ENCODE peak calls at places on chromosomes 3 and 15, in ten cellular contexts. One of them, this sample, is unnamed.

GRCh38 chr3:156395961-156396700 is 158.8 kb downstream of the SSR3 start:
- DNase-seq in stomach: no peak
- DNase-seq in IMR-90: no peak
- DNase-seq in heart left ventricle: no peak
- DNase-seq in right cardiac atrium: no peak
- DNase-seq in CD4-positive, alpha-beta T cell: no peak
- DNase-seq in PC-3: no peak
- DNase-seq in ascending aorta: no peak
- DNase-seq in naive thymus-derived CD4-positive, alpha-beta T cell: no peak
- DNase-seq in transverse colon: no peak
- DNase-seq in this sample: no peak

GRCh38 chr3:23686535-23686934 is 119.2 kb upstream of the UBE2E1 start:
- DNase-seq in right cardiac atrium: no peak
- DNase-seq in IMR-90: no peak
- DNase-seq in heart left ventricle: no peak
- DNase-seq in transverse colon: no peak
- DNase-seq in CD4-positive, alpha-beta T cell: no peak
- DNase-seq in PC-3: no peak
- DNase-seq in naive thymus-derived CD4-positive, alpha-beta T cell: no peak
- DNase-seq in ascending aorta: no peak
- DNase-seq in stomach: no peak
- DNase-seq in this sample: no peak

GRCh38 chr3:97439373-97439772 is 325.2 kb upstream of the ARL6 start:
- DNase-seq in CD4-positive, alpha-beta T cell: no peak
- DNase-seq in naive thymus-derived CD4-positive, alpha-beta T cell: no peak
- DNase-seq in PC-3: no peak
- DNase-seq in stomach: no peak
- DNase-seq in right cardiac atrium: no peak
- DNase-seq in transverse colon: no peak
- DNase-seq in IMR-90: no peak
- DNase-seq in heart left ventricle: no peak
- DNase-seq in ascending aorta: no peak
- DNase-seq in this sample: no peak

GRCh38 chr15:95468820-95469219 is 861.7 kb upstream of the NR2F2 start:
- DNase-seq in ascending aorta: no peak
- DNase-seq in right cardiac atrium: peak
- DNase-seq in transverse colon: no peak
- DNase-seq in heart left ventricle: no peak
- DNase-seq in PC-3: no peak
- DNase-seq in CD4-positive, alpha-beta T cell: no peak
- DNase-seq in stomach: no peak
- DNase-seq in naive thymus-derived CD4-positive, alpha-beta T cell: no peak
- DNase-seq in IMR-90: no peak
- DNase-seq in this sample: no peak

GRCh38 chr15:74438696-74439316 is 5.0 kb upstream of the SEMA7A start:
- DNase-seq in right cardiac atrium: peak
- DNase-seq in naive thymus-derived CD4-positive, alpha-beta T cell: peak
- DNase-seq in transverse colon: peak
- DNase-seq in PC-3: peak
- DNase-seq in ascending aorta: peak
- DNase-seq in IMR-90: peak
- DNase-seq in CD4-positive, alpha-beta T cell: peak
- DNase-seq in heart left ventricle: peak
- DNase-seq in stomach: peak
- DNase-seq in this sample: peak

GRCh38 chr15:26670116-26670515 is 102.8 kb downstream of the GABRB3 start:
- DNase-seq in CD4-positive, alpha-beta T cell: no peak
- DNase-seq in IMR-90: no peak
- DNase-seq in stomach: no peak
- DNase-seq in PC-3: no peak
- DNase-seq in heart left ventricle: no peak
- DNase-seq in transverse colon: no peak
- DNase-seq in ascending aorta: no peak
- DNase-seq in right cardiac atrium: no peak
- DNase-seq in naive thymus-derived CD4-positive, alpha-beta T cell: no peak
- DNase-seq in this sample: no peak

GRCh38 chr15:35874260-35874905 is 328.4 kb upstream of the DPH6 start:
- DNase-seq in CD4-positive, alpha-beta T cell: no peak
- DNase-seq in PC-3: peak
- DNase-seq in heart left ventricle: no peak
- DNase-seq in stomach: no peak
- DNase-seq in naive thymus-derived CD4-positive, alpha-beta T cell: no peak
- DNase-seq in ascending aorta: no peak
- DNase-seq in IMR-90: peak
- DNase-seq in right cardiac atrium: no peak
- DNase-seq in transverse colon: no peak
- DNase-seq in this sample: peak

GRCh38 chr3:10205461-10206165 is 40.9 kb downstream of the IRAK2 start:
- DNase-seq in CD4-positive, alpha-beta T cell: no peak
- DNase-seq in naive thymus-derived CD4-positive, alpha-beta T cell: no peak
- DNase-seq in ascending aorta: peak
- DNase-seq in stomach: peak
- DNase-seq in heart left ventricle: no peak
- DNase-seq in PC-3: peak
- DNase-seq in IMR-90: peak
- DNase-seq in transverse colon: no peak
- DNase-seq in right cardiac atrium: peak
- DNase-seq in this sample: peak

GRCh38 chr3:14803981-14804834 is 14.6 kb upstream of the FGD5 start:
- DNase-seq in transverse colon: no peak
- DNase-seq in IMR-90: no peak
- DNase-seq in stomach: no peak
- DNase-seq in naive thymus-derived CD4-positive, alpha-beta T cell: no peak
- DNase-seq in PC-3: no peak
- DNase-seq in right cardiac atrium: peak
- DNase-seq in heart left ventricle: peak
- DNase-seq in CD4-positive, alpha-beta T cell: no peak
- DNase-seq in ascending aorta: no peak
- DNase-seq in this sample: no peak

GRCh38 chr3:14801031-14801430 is 17.7 kb upstream of the FGD5 start:
- DNase-seq in stomach: no peak
- DNase-seq in naive thymus-derived CD4-positive, alpha-beta T cell: no peak
- DNase-seq in PC-3: no peak
- DNase-seq in ascending aorta: peak
- DNase-seq in right cardiac atrium: no peak
- DNase-seq in IMR-90: no peak
- DNase-seq in CD4-positive, alpha-beta T cell: peak
- DNase-seq in heart left ventricle: no peak
- DNase-seq in transverse colon: no peak
- DNase-seq in this sample: no peak

GRCh38 chr3:14801668-14802067 is 17.1 kb upstream of the FGD5 start:
- DNase-seq in IMR-90: no peak
- DNase-seq in PC-3: no peak
- DNase-seq in CD4-positive, alpha-beta T cell: no peak
- DNase-seq in transverse colon: no peak
- DNase-seq in stomach: no peak
- DNase-seq in heart left ventricle: no peak
- DNase-seq in naive thymus-derived CD4-positive, alpha-beta T cell: no peak
- DNase-seq in right cardiac atrium: no peak
- DNase-seq in ascending aorta: no peak
- DNase-seq in this sample: no peak

GRCh38 chr3:14803101-14803980 is 15.4 kb upstream of the FGD5 start:
- DNase-seq in PC-3: peak
- DNase-seq in heart left ventricle: peak
- DNase-seq in stomach: peak
- DNase-seq in IMR-90: no peak
- DNase-seq in transverse colon: peak
- DNase-seq in naive thymus-derived CD4-positive, alpha-beta T cell: no peak
- DNase-seq in CD4-positive, alpha-beta T cell: no peak
- DNase-seq in ascending aorta: no peak
- DNase-seq in right cardiac atrium: peak
- DNase-seq in this sample: no peak

DNA sequence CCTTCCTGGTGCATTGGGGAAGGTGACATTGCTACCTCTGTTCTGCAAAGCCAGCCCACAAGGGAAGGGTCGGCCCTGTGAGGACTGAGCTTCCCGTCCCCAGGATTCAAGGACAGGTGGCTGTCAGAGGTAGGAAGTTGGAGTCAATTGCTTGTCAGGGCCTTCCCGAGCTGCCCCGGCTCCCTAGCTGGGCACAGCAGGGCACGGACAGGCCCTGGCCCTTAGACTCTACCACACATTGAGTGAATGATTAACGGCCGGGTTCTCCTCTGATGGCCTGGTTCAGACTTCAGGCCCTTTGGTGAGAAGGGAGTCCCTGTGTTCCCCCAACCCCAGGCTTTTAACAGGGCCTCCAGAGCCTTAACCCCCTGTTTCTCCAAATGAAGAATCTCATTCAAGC is 16.4 kb upstream of the FGD5 start:
- DNase-seq in stomach: no peak
- DNase-seq in ascending aorta: no peak
- DNase-seq in heart left ventricle: no peak
- DNase-seq in PC-3: no peak
- DNase-seq in IMR-90: no peak
- DNase-seq in transverse colon: no peak
- DNase-seq in CD4-positive, alpha-beta T cell: no peak
- DNase-seq in naive thymus-derived CD4-positive, alpha-beta T cell: no peak
- DNase-seq in right cardiac atrium: no peak
- DNase-seq in this sample: no peak
- H3K27ac ChIP-seq in stomach: no peak
- H3K27ac ChIP-seq in ascending aorta: no peak
- H3K27ac ChIP-seq in heart left ventricle: no peak
- H3K27ac ChIP-seq in PC-3: no peak
- H3K27ac ChIP-seq in IMR-90: no peak
- H3K27ac ChIP-seq in transverse colon: no peak
- H3K27ac ChIP-seq in CD4-positive, alpha-beta T cell: no peak
- H3K27ac ChIP-seq in naive thymus-derived CD4-positive, alpha-beta T cell: no peak
- H3K27ac ChIP-seq in right cardiac atrium: no peak
- H3K27ac ChIP-seq in this sample: no peak

DNA sequence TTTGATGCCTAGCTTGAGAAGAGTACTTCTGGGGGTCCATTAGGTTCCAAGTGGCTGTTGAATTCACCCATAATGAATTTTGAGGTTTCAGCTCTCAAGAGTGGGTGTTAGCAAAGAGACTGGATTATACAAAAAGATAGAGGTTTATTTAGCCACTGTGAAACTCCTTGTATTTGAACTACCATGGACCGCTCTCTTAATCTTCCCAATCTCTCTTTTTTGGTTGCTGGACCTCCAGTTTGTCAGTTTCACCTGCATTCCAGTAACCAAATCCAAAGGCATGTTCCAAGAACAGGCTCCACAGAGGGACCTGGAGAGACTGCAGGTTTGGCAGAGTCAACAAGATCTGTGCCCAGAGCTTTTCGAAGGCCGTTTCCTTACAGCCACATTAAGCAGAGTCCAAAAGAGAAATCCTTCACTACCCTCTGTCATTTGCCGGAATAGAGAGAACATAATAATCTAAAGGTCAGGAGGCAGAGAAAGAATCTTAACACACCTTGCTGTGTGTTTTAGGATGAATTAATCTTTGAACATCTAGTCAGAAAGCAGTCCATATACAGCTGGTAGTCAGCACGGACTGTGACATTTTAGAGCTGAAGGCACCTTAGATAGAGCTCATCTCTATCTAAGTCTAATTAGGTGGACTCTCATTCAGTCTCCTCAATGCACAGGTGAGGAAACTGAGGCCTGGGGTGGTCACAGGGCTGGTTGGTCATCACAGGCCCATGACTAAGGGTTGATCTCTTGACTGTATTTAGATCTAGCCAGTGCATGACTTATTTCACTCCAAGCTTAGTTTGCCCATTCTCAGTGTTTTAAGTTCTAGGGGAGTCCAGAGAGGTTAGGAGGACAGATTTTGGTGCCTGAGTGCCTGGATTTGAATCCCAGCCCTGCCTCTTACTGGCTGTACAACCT is 1.3 kb downstream of the ABHD2 start:
- DNase-seq in stomach: no peak
- DNase-seq in ascending aorta: peak
- DNase-seq in transverse colon: no peak
- DNase-seq in PC-3: no peak
- DNase-seq in naive thymus-derived CD4-positive, alpha-beta T cell: no peak
- DNase-seq in CD4-positive, alpha-beta T cell: no peak
- DNase-seq in right cardiac atrium: no peak
- DNase-seq in IMR-90: no peak
- DNase-seq in heart left ventricle: no peak
- DNase-seq in this sample: no peak
- H3K27ac ChIP-seq in stomach: peak
- H3K27ac ChIP-seq in ascending aorta: peak
- H3K27ac ChIP-seq in transverse colon: peak
- H3K27ac ChIP-seq in PC-3: peak
- H3K27ac ChIP-seq in naive thymus-derived CD4-positive, alpha-beta T cell: peak
- H3K27ac ChIP-seq in CD4-positive, alpha-beta T cell: peak
- H3K27ac ChIP-seq in right cardiac atrium: peak
- H3K27ac ChIP-seq in IMR-90: peak
- H3K27ac ChIP-seq in heart left ventricle: peak
- H3K27ac ChIP-seq in this sample: peak

GRCh38 chr3:182369861-182370260 is 423.4 kb upstream of the ATP11B start:
- DNase-seq in PC-3: peak
- DNase-seq in IMR-90: no peak
- DNase-seq in CD4-positive, alpha-beta T cell: no peak
- DNase-seq in stomach: no peak
- DNase-seq in transverse colon: no peak
- DNase-seq in ascending aorta: no peak
- DNase-seq in right cardiac atrium: no peak
- DNase-seq in heart left ventricle: no peak
- DNase-seq in naive thymus-derived CD4-positive, alpha-beta T cell: no peak
- DNase-seq in this sample: no peak
- H3K27ac ChIP-seq in PC-3: no peak
- H3K27ac ChIP-seq in IMR-90: no peak
- H3K27ac ChIP-seq in CD4-positive, alpha-beta T cell: no peak
- H3K27ac ChIP-seq in stomach: no peak
- H3K27ac ChIP-seq in transverse colon: no peak
- H3K27ac ChIP-seq in ascending aorta: no peak
- H3K27ac ChIP-seq in right cardiac atrium: no peak
- H3K27ac ChIP-seq in heart left ventricle: no peak
- H3K27ac ChIP-seq in naive thymus-derived CD4-positive, alpha-beta T cell: no peak
- H3K27ac ChIP-seq in this sample: no peak

GRCh38 chr15:29917600-29918597 is 95.6 kb upstream of the TJP1 start:
- DNase-seq in ascending aorta: no peak
- DNase-seq in IMR-90: peak
- DNase-seq in transverse colon: no peak
- DNase-seq in CD4-positive, alpha-beta T cell: no peak
- DNase-seq in stomach: no peak
- DNase-seq in right cardiac atrium: no peak
- DNase-seq in PC-3: peak
- DNase-seq in heart left ventricle: no peak
- DNase-seq in naive thymus-derived CD4-positive, alpha-beta T cell: no peak
- DNase-seq in this sample: no peak
- H3K27ac ChIP-seq in ascending aorta: no peak
- H3K27ac ChIP-seq in IMR-90: peak
- H3K27ac ChIP-seq in transverse colon: no peak
- H3K27ac ChIP-seq in CD4-positive, alpha-beta T cell: no peak
- H3K27ac ChIP-seq in stomach: no peak
- H3K27ac ChIP-seq in right cardiac atrium: no peak
- H3K27ac ChIP-seq in PC-3: peak
- H3K27ac ChIP-seq in heart left ventricle: no peak
- H3K27ac ChIP-seq in naive thymus-derived CD4-positive, alpha-beta T cell: no peak
- H3K27ac ChIP-seq in this sample: no peak

DNA sequence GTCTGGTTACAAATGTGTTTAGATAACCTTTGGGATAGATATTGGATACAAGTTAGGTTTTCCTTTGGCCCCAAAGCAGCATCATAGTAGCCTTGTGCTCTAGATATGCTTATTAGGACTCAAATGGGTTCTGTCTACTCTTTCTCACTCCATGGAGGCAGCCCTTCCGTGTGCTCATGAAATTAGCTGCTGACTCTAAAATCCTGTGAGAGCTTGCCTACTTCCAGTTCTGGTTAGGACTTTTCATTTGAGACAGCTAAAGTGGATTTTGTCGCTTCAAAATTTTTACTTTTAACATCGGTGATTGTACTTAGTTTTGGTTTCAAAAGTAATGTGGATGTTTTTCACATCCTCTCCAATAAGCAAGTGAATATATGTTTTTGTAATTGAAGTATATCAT is 1.6 kb downstream of the CDV3 start:
- DNase-seq in ascending aorta: no peak
- DNase-seq in naive thymus-derived CD4-positive, alpha-beta T cell: no peak
- DNase-seq in right cardiac atrium: no peak
- DNase-seq in CD4-positive, alpha-beta T cell: no peak
- DNase-seq in PC-3: no peak
- DNase-seq in transverse colon: no peak
- DNase-seq in heart left ventricle: no peak
- DNase-seq in IMR-90: no peak
- DNase-seq in stomach: no peak
- DNase-seq in this sample: no peak
- H3K27ac ChIP-seq in ascending aorta: peak
- H3K27ac ChIP-seq in naive thymus-derived CD4-positive, alpha-beta T cell: peak
- H3K27ac ChIP-seq in right cardiac atrium: no peak
- H3K27ac ChIP-seq in CD4-positive, alpha-beta T cell: peak
- H3K27ac ChIP-seq in PC-3: peak
- H3K27ac ChIP-seq in transverse colon: peak
- H3K27ac ChIP-seq in heart left ventricle: peak
- H3K27ac ChIP-seq in IMR-90: peak
- H3K27ac ChIP-seq in stomach: peak
- H3K27ac ChIP-seq in this sample: peak

This sample was measured in osteoblast.